ENCODE peak calls at places on chromosomes 7 and 10, in nine cellular contexts. F is astrocyte of the spinal cord; J is dorsolateral prefrontal cortex; M is cardiac muscle cell; U is osteocyte; O is tibial nerve; S is GM20000; B is fibroblast of lung; Q is CD8-positive, alpha-beta T cell. X is an unnamed sample.

GRCh38 chr10:126504051-126504760 is 115.9 kb upstream of the ADAM12 start:
- DNase-seq in F (peak), J (no peak), M (peak), U (no peak), O (no peak), S (peak), B (peak), Q (no peak), X (peak)

GRCh38 chr7:81260152-81260551 is 341.3 kb upstream of the SEMA3C start:
- DNase-seq in F (no peak), J (no peak), M (no peak), U (no peak), O (no peak), S (no peak), B (no peak), Q (no peak), X (peak)

GRCh38 chr10:125011171-125011925 is 69.4 kb downstream of the ZRANB1 start:
- DNase-seq in F (no peak), J (no peak), M (no peak), U (no peak), O (no peak), S (no peak), B (no peak), Q (no peak), X (no peak)

GRCh38 chr7:154698726-154699291 is 304.1 kb downstream of the PAXIP1 start:
- DNase-seq in F (no peak), J (no peak), M (peak), U (no peak), O (no peak), S (peak), B (peak), Q (no peak), X (no peak)

GRCh38 chr7:23691320-23691719 is 11.3 kb downstream of the FAM221A start:
- DNase-seq in F (peak), J (no peak), M (no peak), U (no peak), O (no peak), S (no peak), B (peak), Q (no peak), X (no peak)

GRCh38 chr7:145169908-145170307 is 334.1 kb upstream of the TPK1 start:
- DNase-seq in F (no peak), J (no peak), M (peak), U (no peak), O (no peak), S (no peak), B (no peak), Q (no peak), X (no peak)

GRCh38 chr10:121183241-121183640 is 332.1 kb downstream of the WDR11 start:
- DNase-seq in F (no peak), J (no peak), M (no peak), U (no peak), O (no peak), S (no peak), B (no peak), Q (no peak), X (no peak)

GRCh38 chr10:14602807-14603538 is 171.7 kb downstream of the FAM107B start:
- DNase-seq in F (peak), J (no peak), M (no peak), U (no peak), O (no peak), S (no peak), B (no peak), Q (no peak), X (no peak)

GRCh38 chr10:36281871-36282331 is 639.8 kb upstream of the FZD8 start:
- DNase-seq in F (no peak), J (no peak), M (peak), U (no peak), O (no peak), S (no peak), B (peak), Q (no peak), X (peak)

GRCh38 chr10:20726381-20726780 is 170.7 kb downstream of the NEBL start:
- DNase-seq in F (no peak), J (no peak), M (no peak), U (no peak), O (no peak), S (no peak), B (no peak), Q (no peak), X (no peak)

GRCh38 chr7:29296421-29296820 is 101.8 kb downstream of the CHN2 start:
- DNase-seq in F (no peak), J (no peak), M (no peak), U (no peak), O (no peak), S (no peak), B (no peak), Q (no peak), X (no peak)

GRCh38 chr10:35641430-35642015 is 573 bp downstream of the FZD8 start:
- DNase-seq in F (peak), J (no peak), M (peak), U (no peak), O (no peak), S (peak), B (peak), Q (no peak), X (peak)

GRCh38 chr7:68125173-68125572 is 1128.5 kb downstream of the TYW1 start:
- DNase-seq in F (no peak), J (no peak), M (no peak), U (no peak), O (no peak), S (no peak), B (no peak), Q (no peak), X (no peak)

GRCh38 chr10:81920213-81920829 is 45.3 kb downstream of the NRG3 start:
- DNase-seq in F (no peak), J (no peak), M (peak), U (no peak), O (no peak), S (peak), B (no peak), Q (no peak), X (no peak)

GRCh38 chr7:106114735-106115383 is 2.7 kb upstream of the SYPL1 start:
- DNase-seq in F (no peak), J (no peak), M (no peak), U (no peak), O (no peak), S (no peak), B (no peak), Q (peak), X (no peak)

GRCh38 chr7:815284-816216 is 16.7 kb upstream of the SUN1 start:
- DNase-seq in F (no peak), J (no peak), M (peak), U (no peak), O (no peak), S (peak), B (peak), Q (no peak), X (no peak)

GRCh38 chr10:18140149-18140956 is at the start of gene CACNB2:
- DNase-seq in F (peak), J (peak), M (peak), U (no peak), O (no peak), S (peak), B (peak), Q (no peak), X (peak)

GRCh38 chr10:96683065-96683464 is 37.2 kb downstream of the PIK3AP1 start:
- DNase-seq in F (peak), J (no peak), M (no peak), U (no peak), O (no peak), S (no peak), B (peak), Q (no peak), X (peak)

GRCh38 chr10:80260295-80261243 is 28.9 kb downstream of the MAT1A start:
- DNase-seq in F (no peak), J (no peak), M (peak), U (peak), O (no peak), S (peak), B (no peak), Q (no peak), X (peak)

GRCh38 chr10:88828310-88828709 is 23.3 kb downstream of the ANKRD22 start:
- DNase-seq in F (no peak), J (no peak), M (no peak), U (no peak), O (no peak), S (no peak), B (no peak), Q (no peak), X (peak)

GRCh38 chr7:105014725-105015630 is 973 bp downstream of the KMT2E start:
- DNase-seq in F (peak), J (peak), M (peak), U (no peak), O (peak), S (peak), B (peak), Q (peak), X (peak)

GRCh38 chr10:78552261-78552811 is 516.4 kb upstream of the ZMIZ1 start:
- DNase-seq in F (peak), J (no peak), M (peak), U (no peak), O (no peak), S (no peak), B (peak), Q (no peak), X (peak)

GRCh38 chr7:142439739-142440138 is 181.9 kb upstream of the PRSS58 start:
- DNase-seq in F (no peak), J (no peak), M (no peak), U (no peak), O (no peak), S (no peak), B (no peak), Q (no peak), X (no peak)

GRCh38 chr10:59843733-59844132 is 62.6 kb downstream of the CCDC6 start:
- DNase-seq in F (no peak), J (no peak), M (no peak), U (no peak), O (no peak), S (no peak), B (no peak), Q (no peak), X (no peak)

GRCh38 chr10:93757766-93758509 is at the start of gene LGI1:
- DNase-seq in F (peak), J (peak), M (no peak), U (no peak), O (no peak), S (no peak), B (peak), Q (no peak), X (peak)

GRCh38 chr7:103609778-103610177 is 163.8 kb upstream of the SLC26A5 start:
- DNase-seq in F (no peak), J (no peak), M (no peak), U (no peak), O (no peak), S (no peak), B (no peak), Q (no peak), X (no peak)

DNA sequence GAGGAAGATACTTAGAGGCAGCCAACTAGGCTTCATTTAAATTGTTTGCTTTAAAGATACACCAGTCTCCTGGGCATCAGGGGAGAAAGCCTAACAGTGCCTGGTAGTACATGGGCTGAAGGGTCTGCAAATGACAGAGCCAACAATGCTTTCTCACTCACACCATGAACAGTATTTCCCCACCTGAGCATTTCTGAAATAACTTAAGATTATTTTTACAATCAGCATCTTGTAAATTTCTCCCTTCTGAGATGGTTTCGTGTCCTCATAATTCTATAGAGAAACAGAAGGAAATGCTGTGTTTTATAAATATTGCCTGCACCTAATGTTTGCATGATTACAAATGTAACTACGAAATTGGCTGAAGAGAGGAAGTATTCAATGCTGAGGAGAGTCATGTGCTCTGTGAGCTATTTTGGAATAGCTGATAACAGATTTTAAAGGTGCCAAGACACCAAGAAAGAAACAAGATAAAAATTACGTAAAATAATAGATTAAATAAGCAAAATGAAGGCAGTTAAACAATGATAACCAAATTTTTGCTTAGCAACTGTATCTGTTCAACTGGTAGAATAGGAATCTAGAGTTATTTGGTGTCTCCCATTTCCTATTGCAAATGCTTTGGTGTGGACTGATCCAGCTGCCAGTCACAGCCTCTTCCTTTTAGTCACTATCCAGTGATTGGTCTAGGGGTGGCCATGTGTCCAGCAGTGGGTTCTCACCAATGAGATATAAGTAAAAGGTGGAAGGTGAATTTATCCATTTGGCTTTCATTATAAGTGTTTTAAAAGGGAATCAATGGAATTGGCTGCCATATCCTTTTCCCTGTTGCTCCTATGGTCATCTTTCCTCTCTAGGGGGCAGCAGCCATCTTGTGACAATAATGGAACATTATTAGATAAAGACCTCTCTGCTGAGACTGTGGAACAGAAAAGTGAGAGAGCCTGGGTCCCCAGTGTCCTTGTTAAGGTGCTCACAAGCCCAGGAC is 167.9 kb upstream of the SLC26A5 start:
- DNase-seq in F (no peak), J (no peak), M (peak), U (no peak), O (no peak), S (no peak), B (no peak), Q (no peak), X (peak)
- TF ChIP-seq CTCF in F (peak), J (no peak), M (peak), U (peak), O (no peak), S (no peak), B (peak), Q (no peak), X (peak)

GRCh38 chr7:22549667-22550513 is 49.9 kb upstream of the STEAP1B start:
- DNase-seq in F (peak), J (no peak), M (peak), U (no peak), O (no peak), S (peak), B (peak), Q (no peak), X (no peak)
- TF ChIP-seq CTCF in F (peak), J (no peak), M (peak), U (peak), O (peak), S (peak), B (peak), Q (no peak), X (peak)

GRCh38 chr10:62492012-62492869 is 118.1 kb downstream of the ZNF365 start:
- DNase-seq in F (peak), J (no peak), M (peak), U (no peak), O (no peak), S (peak), B (peak), Q (no peak), X (peak)
- TF ChIP-seq CTCF in F (peak), J (peak), M (peak), U (peak), O (peak), S (peak), B (peak), Q (peak), X (peak)

GRCh38 chr7:101708223-101708622 is 79.1 kb upstream of the MYL10 start:
- DNase-seq in F (no peak), J (no peak), M (no peak), U (no peak), O (no peak), S (no peak), B (no peak), Q (no peak), X (no peak)
- TF ChIP-seq CTCF in F (no peak), J (no peak), M (no peak), U (no peak), O (no peak), S (no peak), B (no peak), Q (no peak), X (no peak)

GRCh38 chr7:100585511-100586265 is at the start of gene LRCH4:
- DNase-seq in F (no peak), J (peak), M (no peak), U (no peak), O (no peak), S (peak), B (no peak), Q (peak), X (peak)

GRCh38 chr7:100590077-100590737 is 4.1 kb downstream of the FBXO24 start:
- DNase-seq in F (no peak), J (no peak), M (no peak), U (no peak), O (no peak), S (no peak), B (no peak), Q (no peak), X (peak)

GRCh38 chr7:100589341-100589935 is 3.3 kb downstream of the FBXO24 start:
- DNase-seq in F (no peak), J (no peak), M (no peak), U (no peak), O (no peak), S (no peak), B (no peak), Q (no peak), X (no peak)

GRCh38 chr7:100586266-100587025 is at the start of gene FBXO24:
- DNase-seq in F (peak), J (peak), M (peak), U (peak), O (peak), S (peak), B (peak), Q (peak), X (peak)

DNA sequence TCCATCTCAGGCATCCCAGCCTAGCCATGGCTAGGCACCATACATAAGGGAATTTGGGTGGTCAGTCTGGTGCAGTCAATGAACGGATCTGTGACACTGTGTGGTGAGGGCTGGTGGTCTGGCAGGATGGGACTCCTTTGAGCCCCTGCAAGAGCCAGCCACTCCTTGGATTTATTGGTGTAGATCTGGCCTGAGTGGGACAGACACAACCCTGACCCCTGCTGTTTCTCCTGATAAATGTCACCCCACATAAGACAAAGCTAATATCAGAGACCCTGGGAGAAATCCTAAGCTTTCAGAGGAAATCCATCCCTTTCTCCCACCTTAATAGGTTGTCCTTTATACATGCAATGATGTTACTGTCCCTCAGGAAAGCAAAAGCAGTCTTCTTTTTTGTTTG is 2.3 kb downstream of the FBXO24 start:
- DNase-seq in F (no peak), J (no peak), M (peak), U (no peak), O (no peak), S (no peak), B (no peak), Q (no peak), X (peak)
- TF ChIP-seq CTCF in F (peak), J (peak), M (peak), U (peak), O (no peak), S (peak), B (peak), Q (no peak), X (peak)

DNA sequence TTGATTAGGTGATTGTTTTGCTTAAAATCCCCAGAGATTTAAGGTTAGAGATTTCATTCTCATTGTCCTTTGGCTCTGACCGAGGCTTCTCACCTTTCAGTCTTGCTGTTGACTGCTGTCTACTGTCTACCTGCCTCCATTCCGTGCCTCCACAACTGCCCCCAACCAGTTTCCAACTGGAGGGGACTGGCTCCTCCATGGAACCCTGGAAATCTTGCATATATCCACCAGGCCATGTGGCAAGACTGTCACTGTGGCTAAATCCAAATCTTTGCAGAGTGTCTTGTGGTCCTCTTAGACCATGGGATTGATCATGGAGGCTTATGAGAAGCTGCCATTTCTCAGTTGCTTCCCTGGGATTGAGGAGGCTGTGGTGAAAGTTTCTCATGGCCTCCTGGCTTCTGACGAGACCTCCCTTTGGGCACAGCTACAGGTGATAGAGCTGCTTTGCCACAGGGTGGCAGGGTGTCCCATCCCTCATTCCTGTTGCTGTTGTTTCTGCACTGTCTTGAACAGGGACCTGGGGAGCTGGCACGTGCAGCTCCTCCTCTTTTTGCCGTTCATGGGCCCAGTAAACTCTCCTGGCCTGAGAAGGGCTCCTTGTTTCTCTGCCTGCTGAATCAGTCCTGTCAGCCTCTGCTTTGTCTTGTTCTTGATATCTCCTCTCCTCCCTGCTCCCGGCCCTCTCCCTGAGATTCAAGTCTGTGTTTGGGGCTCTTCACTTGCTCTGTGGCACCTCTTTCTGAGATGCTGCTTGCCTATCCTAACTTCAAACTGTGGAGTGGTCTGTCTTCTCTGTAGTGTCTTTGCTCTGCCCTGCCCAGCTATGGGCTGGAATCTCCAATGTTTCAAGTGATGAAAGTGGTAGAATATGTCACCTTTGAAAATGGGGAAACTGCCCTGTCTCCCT is 63.6 kb upstream of the IGFBP3 start:
- DNase-seq in F (no peak), J (no peak), M (no peak), U (no peak), O (no peak), S (no peak), B (no peak), Q (no peak), X (no peak)
- TF ChIP-seq CTCF in F (no peak), J (no peak), M (no peak), U (peak), O (no peak), S (no peak), B (no peak), Q (no peak), X (no peak)